ENCODE peak calls at places on chromosome 1, in nine cellular contexts. L is left cardiac atrium, T is NCI-H1048, Y is HEK293T, G is NCI-H2029 treated with DMSO at 0.1 percent for 48 hours, X is WTC11, W is keratinocyte, P is right atrium auricular region, V is upper lobe of right lung. R is an unnamed sample.

GRCh38 chr1:156815851-156816536 is 654 bp downstream of the SH2D2A start:
- DNase-seq in V (no peak), Y (no peak), G (no peak), P (no peak), L (no peak), X (no peak), W (no peak), T (no peak), R (no peak)

GRCh38 chr1:183195146-183195571 is 9.1 kb downstream of the LAMC2 start:
- DNase-seq in P (no peak), L (no peak), W (peak; percentile 50), X (no peak), V (no peak), T (no peak), G (no peak), Y (no peak), R (no peak)

GRCh38 chr1:19682257-19682656 is 17.6 kb downstream of the HTR6 start:
- DNase-seq in G (no peak), V (no peak), T (no peak), L (no peak), X (no peak), Y (no peak), P (no peak), W (no peak), R (peak; percentile 49)

GRCh38 chr1:245679796-245680195 is 525.0 kb downstream of the KIF26B start:
- DNase-seq in X (no peak), P (no peak), L (no peak), V (no peak), T (no peak), G (no peak), W (no peak), Y (no peak), R (no peak)

GRCh38 chr1:227887697-227888403 is 59.9 kb downstream of the WNT9A start:
- DNase-seq in Y (no peak), L (peak; percentile 77), G (no peak), V (peak; percentile 69), T (no peak), P (peak; percentile 85), X (peak; percentile 43), W (no peak), R (no peak)

GRCh38 chr1:160652924-160653619 is 6.2 kb upstream of the SLAMF1 start:
- DNase-seq in L (no peak), V (no peak), T (no peak), W (no peak), P (no peak), X (no peak), G (no peak), Y (no peak), R (no peak)

GRCh38 chr1:53406551-53407235 is 52.5 kb upstream of the DMRTB1 start:
- DNase-seq in Y (no peak), G (no peak), V (no peak), P (no peak), T (no peak), X (no peak), L (no peak), W (no peak), R (no peak)

GRCh38 chr1:32920833-32921232 is 19.6 kb upstream of the TMEM54 start:
- DNase-seq in V (peak; percentile 61), W (no peak), X (no peak), G (no peak), P (peak; percentile 72), T (no peak), L (peak; percentile 67), Y (no peak), R (no peak)

GRCh38 chr1:60280764-60281278 is 207.3 kb upstream of the C1orf87 start:
- DNase-seq in Y (no peak), X (no peak), L (no peak), G (peak; percentile 83), V (no peak), T (no peak), P (no peak), W (no peak), R (no peak)

R was measured in epithelial cell of prostate.